ENCODE peak calls at places on chromosomes 3 and 15, in eight cellular contexts. E is epithelial cell of esophagus; U is CD8-positive, alpha-beta T cell; Q is type B pancreatic cell; W is right atrium auricular region; Z is body of pancreas; A is neural progenitor cell; X is K562. R is an unnamed sample.

GRCh38 chr3:147816770-147817169 is 407.6 kb downstream of the ZIC1 start:
- DNase-seq in E (peak), U (no peak), Q (no peak), W (no peak), Z (peak), A (no peak), X (no peak), R (no peak)

GRCh38 chr15:48103647-48104046 is 17.1 kb upstream of the SLC24A5 start:
- DNase-seq in E (no peak), U (no peak), Q (no peak), W (no peak), Z (no peak), A (no peak), X (no peak), R (no peak)

GRCh38 chr15:92098869-92099268 is 245.4 kb downstream of the SLCO3A1 start:
- DNase-seq in E (no peak), U (no peak), Q (no peak), W (no peak), Z (no peak), A (peak), X (no peak), R (peak)

GRCh38 chr3:10017636-10018292 is 8.5 kb upstream of the FANCD2 start:
- DNase-seq in E (no peak), U (no peak), Q (peak), W (no peak), Z (no peak), A (no peak), X (no peak), R (peak)

GRCh38 chr3:141972394-141972793 is 96.0 kb downstream of the ATP1B3 start:
- DNase-seq in E (peak), U (no peak), Q (no peak), W (no peak), Z (no peak), A (no peak), X (peak), R (no peak)

GRCh38 chr3:127034990-127035652 is 52.2 kb downstream of the PLXNA1 start:
- DNase-seq in E (no peak), U (no peak), Q (no peak), W (no peak), Z (no peak), A (no peak), X (no peak), R (no peak)

GRCh38 chr3:13227315-13228165 is 154.3 kb upstream of the IQSEC1 start:
- DNase-seq in E (no peak), U (no peak), Q (no peak), W (no peak), Z (no peak), A (no peak), X (no peak), R (no peak)

GRCh38 chr3:122921791-122922651 is 105.5 kb downstream of the SEMA5B start:
- DNase-seq in E (peak), U (peak), Q (no peak), W (no peak), Z (no peak), A (peak), X (peak), R (no peak)

GRCh38 chr15:35737521-35737920 is 191.6 kb upstream of the DPH6 start:
- DNase-seq in E (no peak), U (no peak), Q (no peak), W (no peak), Z (no peak), A (no peak), X (no peak), R (peak)

GRCh38 chr3:65526656-65527055 is 512.1 kb downstream of the MAGI1 start:
- DNase-seq in E (no peak), U (no peak), Q (no peak), W (no peak), Z (no peak), A (no peak), X (no peak), R (no peak)
- TF ChIP-seq CTCF in E (no peak), U (no peak), Q (no peak), W (no peak), Z (no peak), A (no peak), X (no peak), R (no peak)

GRCh38 chr15:78619022-78619950 is 1.5 kb downstream of the CHRNA3 start:
- DNase-seq in E (no peak), U (peak), Q (no peak), W (no peak), Z (no peak), A (peak), X (no peak), R (no peak)
- TF ChIP-seq CTCF in E (no peak), U (no peak), Q (no peak), W (no peak), Z (no peak), A (no peak), X (no peak), R (no peak)

GRCh38 chr3:191715585-191715984 is 254.6 kb downstream of the PYDC2 start:
- DNase-seq in E (no peak), U (no peak), Q (no peak), W (no peak), Z (no peak), A (peak), X (no peak), R (no peak)

GRCh38 chr3:191727338-191727737 is 266.4 kb downstream of the PYDC2 start:
- DNase-seq in E (no peak), U (no peak), Q (no peak), W (no peak), Z (no peak), A (no peak), X (no peak), R (no peak)

GRCh38 chr3:191721983-191722382 is 261.0 kb downstream of the PYDC2 start:
- DNase-seq in E (peak), U (no peak), Q (no peak), W (no peak), Z (peak), A (no peak), X (no peak), R (no peak)

DNA sequence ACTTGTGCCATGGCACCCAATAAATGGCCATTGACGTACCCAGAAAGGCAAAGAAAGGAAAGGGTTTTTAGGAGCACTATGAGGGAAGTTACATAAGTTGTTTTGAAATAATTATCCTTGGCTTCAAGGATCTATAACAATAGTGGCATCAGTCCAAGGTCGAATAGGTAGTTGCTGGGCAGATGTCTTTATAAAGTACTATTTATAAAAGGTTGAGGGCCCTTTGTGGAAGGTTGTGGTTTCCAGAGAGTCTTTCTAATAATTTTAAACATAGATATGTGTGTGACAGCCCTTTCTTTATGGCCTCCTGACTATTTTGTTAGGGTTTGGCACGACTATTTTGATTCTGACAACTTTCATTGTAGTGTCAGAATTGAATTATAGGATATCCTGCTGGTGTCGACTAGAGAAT is 260.4 kb downstream of the PYDC2 start:
- DNase-seq in E (peak), U (no peak), Q (no peak), W (no peak), Z (no peak), A (no peak), X (no peak), R (no peak)
- TF ChIP-seq CTCF in E (no peak), U (no peak), Q (no peak), W (no peak), Z (no peak), A (no peak), X (no peak), R (no peak)

DNA sequence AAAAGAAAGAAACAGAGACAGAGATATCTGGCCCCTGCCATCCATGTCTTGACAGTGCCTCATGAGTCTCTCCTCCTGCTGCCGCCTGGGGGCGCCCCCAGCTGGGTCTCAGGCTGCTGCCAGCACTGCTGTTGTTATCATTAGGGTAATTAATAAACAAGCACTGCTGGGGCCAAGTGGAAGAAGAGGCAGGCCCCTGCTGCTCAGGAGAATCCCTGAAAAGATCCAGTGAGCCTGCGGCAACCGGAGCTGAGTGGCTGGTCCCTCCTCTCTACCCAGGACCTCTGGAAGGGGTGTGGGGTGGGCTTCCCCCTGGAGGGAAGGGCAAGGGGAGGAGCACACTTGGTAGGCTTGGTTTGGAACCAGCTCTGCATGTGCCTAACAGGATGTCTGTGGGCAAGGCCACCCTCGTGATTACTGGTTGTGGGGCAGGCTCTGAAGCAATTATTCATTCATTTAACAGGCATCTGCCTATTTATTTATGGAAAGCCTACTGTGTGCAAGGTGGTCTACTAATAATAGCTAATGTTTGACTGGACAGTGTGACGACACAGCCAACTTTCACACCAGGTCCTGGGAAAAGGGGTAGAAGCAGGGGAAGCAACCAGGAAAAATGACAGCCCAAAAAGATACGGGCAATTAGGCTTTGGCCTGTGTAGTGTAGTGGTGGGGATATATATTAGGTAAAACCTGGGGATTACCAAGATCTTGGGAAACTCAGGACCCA is 1.2 kb upstream of the TYRO3 start:
- DNase-seq in E (peak), U (peak), Q (peak), W (no peak), Z (peak), A (peak), X (peak), R (peak)
- TF ChIP-seq CTCF in E (peak), U (peak), Q (peak), W (peak), Z (peak), A (peak), X (peak), R (peak)

DNA sequence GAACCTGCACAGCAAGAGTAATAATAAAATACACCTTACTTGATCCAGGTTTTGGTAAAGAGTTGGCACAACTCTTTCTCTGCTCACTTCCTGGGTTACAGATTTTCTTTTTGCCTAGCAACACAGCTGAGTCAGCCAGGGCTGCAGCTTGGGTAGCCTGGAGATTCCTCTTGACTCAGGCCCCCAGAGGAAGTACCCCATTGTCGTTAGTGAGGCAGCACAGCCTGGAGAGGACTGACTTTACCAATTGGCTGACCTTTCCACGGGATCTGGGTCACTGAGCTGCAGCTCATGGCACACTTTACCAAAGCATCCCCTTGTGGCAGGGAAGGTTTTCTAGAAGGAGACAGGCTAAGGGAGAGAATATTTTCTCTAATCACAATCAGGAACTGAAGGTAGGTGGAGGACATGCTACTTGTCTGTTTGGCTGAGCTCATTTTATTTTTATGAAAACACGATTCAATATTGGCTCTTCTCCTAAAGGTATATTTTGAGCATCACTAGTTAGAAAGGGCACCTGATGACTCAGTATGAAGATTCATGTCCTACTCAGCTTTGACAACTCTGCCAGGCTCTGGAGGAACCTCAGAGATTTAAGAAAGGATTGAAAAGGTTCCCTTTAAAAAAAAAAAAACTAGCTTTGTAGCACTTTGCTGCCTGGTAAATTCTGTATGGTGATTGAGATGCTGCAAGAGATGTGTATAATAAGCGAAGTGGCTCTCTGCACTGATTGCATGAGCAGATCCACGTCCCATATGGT is 124.9 kb downstream of the CHDH start:
- DNase-seq in E (no peak), U (no peak), Q (no peak), W (no peak), Z (no peak), A (peak), X (no peak), R (no peak)
- TF ChIP-seq CTCF in E (no peak), U (no peak), Q (no peak), W (no peak), Z (no peak), A (peak), X (no peak), R (no peak)

GRCh38 chr3:49634736-49635135 is 39.4 kb upstream of the APEH start:
- DNase-seq in E (no peak), U (no peak), Q (no peak), W (no peak), Z (no peak), A (peak), X (no peak), R (no peak)
- TF ChIP-seq CTCF in E (no peak), U (no peak), Q (peak), W (no peak), Z (no peak), A (peak), X (no peak), R (no peak)

DNA sequence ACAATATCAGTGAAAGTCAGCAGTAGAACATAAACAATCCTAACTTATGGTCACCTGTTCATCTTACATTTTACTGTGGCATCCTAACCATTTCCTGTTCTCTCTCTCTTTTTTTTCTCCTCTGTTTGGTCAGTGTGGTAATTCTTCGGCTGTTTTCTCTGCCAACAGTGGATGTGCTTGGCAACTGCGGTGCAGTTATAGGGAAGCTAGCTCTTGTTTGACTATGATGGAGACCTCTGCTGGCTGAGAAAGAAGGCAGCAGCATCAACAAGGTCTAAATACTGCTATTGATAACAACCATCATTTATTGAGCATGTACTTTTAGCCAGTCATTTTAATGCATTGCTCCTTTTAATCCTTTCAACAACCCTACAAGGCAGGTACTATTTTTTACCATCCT is 723 bp upstream of the DRD3 start:
- DNase-seq in E (peak), U (no peak), Q (no peak), W (no peak), Z (no peak), A (peak), X (no peak), R (peak)
- TF ChIP-seq CTCF in E (peak), U (peak), Q (peak), W (no peak), Z (no peak), A (peak), X (peak), R (peak)